ENCODE peak calls at places on chromosomes 5 and 9, in seven cellular contexts. B, S, I, E, Y, O and X are unnamed samples.

GRCh38 chr9:101977614-101978210 is 239.3 kb upstream of the GRIN3A start:
- DNase-seq in B (peak), S (no peak), I (no peak), E (peak), Y (peak), O (no peak), X (peak)

GRCh38 chr9:88236531-88237453 is 98.5 kb upstream of the SPATA31C2 start:
- DNase-seq in B (no peak), S (no peak), I (no peak), E (no peak), Y (no peak), O (no peak), X (no peak)

GRCh38 chr5:108487951-108488350 is 106.1 kb upstream of the FBXL17 start:
- DNase-seq in B (no peak), S (no peak), I (no peak), E (no peak), Y (no peak), O (no peak), X (no peak)

GRCh38 chr9:136531904-136532798 is 13.7 kb downstream of the NOTCH1 start:
- DNase-seq in B (no peak), S (no peak), I (no peak), E (no peak), Y (no peak), O (no peak), X (no peak)

GRCh38 chr5:57408714-57409113 is 73.9 kb downstream of the ACTBL2 start:
- DNase-seq in B (peak), S (no peak), I (no peak), E (peak), Y (no peak), O (no peak), X (no peak)

GRCh38 chr9:89418882-89419641 is 78.9 kb downstream of the SEMA4D start:
- DNase-seq in B (no peak), S (no peak), I (no peak), E (no peak), Y (no peak), O (no peak), X (peak)

GRCh38 chr5:134911285-134912215 is 6.6 kb downstream of the PCBD2 start:
- DNase-seq in B (no peak), S (no peak), I (peak), E (no peak), Y (no peak), O (no peak), X (no peak)

GRCh38 chr5:155004138-155004744 is 9.3 kb upstream of the KIF4B start:
- DNase-seq in B (peak), S (no peak), I (no peak), E (peak), Y (no peak), O (peak), X (peak)

GRCh38 chr9:8978334-8978733 is 1178.8 kb upstream of the DMAC1 start:
- DNase-seq in B (no peak), S (no peak), I (no peak), E (no peak), Y (no peak), O (no peak), X (no peak)

GRCh38 chr5:90571147-90571773 is 12.7 kb downstream of the ADGRV1 start:
- DNase-seq in B (no peak), S (no peak), I (no peak), E (no peak), Y (no peak), O (no peak), X (no peak)

GRCh38 chr5:145982572-145983314 is 46.4 kb downstream of the SH3RF2 start:
- DNase-seq in B (no peak), S (no peak), I (no peak), E (no peak), Y (no peak), O (no peak), X (no peak)

GRCh38 chr9:112789493-112789892 is 38.9 kb downstream of the SNX30 start:
- DNase-seq in B (no peak), S (no peak), I (no peak), E (peak), Y (no peak), O (no peak), X (no peak)

GRCh38 chr9:136234597-136234996 is 11.0 kb downstream of the QSOX2 start:
- DNase-seq in B (no peak), S (no peak), I (no peak), E (no peak), Y (no peak), O (no peak), X (no peak)

GRCh38 chr5:39151731-39152130 is 67.6 kb downstream of the FYB1 start:
- DNase-seq in B (no peak), S (no peak), I (no peak), E (no peak), Y (no peak), O (no peak), X (no peak)

GRCh38 chr9:127793093-127793708 is 7.4 kb downstream of the CDK9 start:
- DNase-seq in B (peak), S (no peak), I (no peak), E (no peak), Y (no peak), O (no peak), X (no peak)

GRCh38 chr5:177498013-177498847 is 826 bp upstream of the PDLIM7 start:
- DNase-seq in B (no peak), S (no peak), I (no peak), E (no peak), Y (no peak), O (peak), X (no peak)

GRCh38 chr9:91143162-91143561 is 218.6 kb downstream of the AUH start:
- DNase-seq in B (no peak), S (no peak), I (no peak), E (no peak), Y (no peak), O (no peak), X (no peak)

GRCh38 chr5:142697356-142697807 is 11.5 kb upstream of the FGF1 start:
- DNase-seq in B (no peak), S (peak), I (no peak), E (peak), Y (no peak), O (no peak), X (no peak)

GRCh38 chr5:175893466-175893865 is 22.1 kb downstream of the CPLX2 start:
- DNase-seq in B (no peak), S (no peak), I (no peak), E (no peak), Y (peak), O (no peak), X (no peak)

GRCh38 chr5:142872795-142873194 is 102.6 kb downstream of the ARHGAP26 start:
- DNase-seq in B (peak), S (peak), I (no peak), E (peak), Y (peak), O (no peak), X (no peak)

GRCh38 chr5:59177644-59178043 is 594.8 kb downstream of the RAB3C start:
- DNase-seq in B (no peak), S (no peak), I (no peak), E (no peak), Y (no peak), O (no peak), X (no peak)

GRCh38 chr5:77560677-77561263 is 68.7 kb upstream of the WDR41 start:
- DNase-seq in B (peak), S (peak), I (peak), E (peak), Y (peak), O (no peak), X (peak)

GRCh38 chr9:35598863-35599590 is 6.0 kb upstream of the TESK1 start:
- DNase-seq in B (no peak), S (no peak), I (no peak), E (no peak), Y (no peak), O (peak), X (no peak)

GRCh38 chr5:36915653-36916052 is 39.1 kb downstream of the NIPBL start:
- DNase-seq in B (no peak), S (no peak), I (no peak), E (peak), Y (no peak), O (no peak), X (no peak)

GRCh38 chr9:111795557-111795839 is 761 bp upstream of the SHOC1 start:
- DNase-seq in B (no peak), S (no peak), I (no peak), E (no peak), Y (no peak), O (no peak), X (no peak)

GRCh38 chr9:108109927-108110326 is 620.4 kb upstream of the KLF4 start:
- DNase-seq in B (no peak), S (no peak), I (no peak), E (no peak), Y (no peak), O (no peak), X (no peak)

GRCh38 chr5:1468247-1468612 is 23.0 kb upstream of the SLC6A3 start:
- DNase-seq in B (no peak), S (no peak), I (no peak), E (peak), Y (peak), O (peak), X (no peak)

GRCh38 chr5:73171495-73171894 is 1.5 kb upstream of the TMEM174 start:
- DNase-seq in B (no peak), S (no peak), I (no peak), E (no peak), Y (no peak), O (no peak), X (no peak)

GRCh38 chr9:128251701-128252100 is 24.1 kb downstream of the GOLGA2 start:
- DNase-seq in B (peak), S (no peak), I (no peak), E (peak), Y (no peak), O (no peak), X (no peak)

GRCh38 chr5:148998174-148998797 is 64.6 kb downstream of the SH3TC2 start:
- DNase-seq in B (peak), S (peak), I (no peak), E (peak), Y (peak), O (no peak), X (no peak)
- TF ChIP-seq CTCF in B (peak), S (peak), I (peak), E (peak), Y (peak), O (peak), X (peak)

DNA sequence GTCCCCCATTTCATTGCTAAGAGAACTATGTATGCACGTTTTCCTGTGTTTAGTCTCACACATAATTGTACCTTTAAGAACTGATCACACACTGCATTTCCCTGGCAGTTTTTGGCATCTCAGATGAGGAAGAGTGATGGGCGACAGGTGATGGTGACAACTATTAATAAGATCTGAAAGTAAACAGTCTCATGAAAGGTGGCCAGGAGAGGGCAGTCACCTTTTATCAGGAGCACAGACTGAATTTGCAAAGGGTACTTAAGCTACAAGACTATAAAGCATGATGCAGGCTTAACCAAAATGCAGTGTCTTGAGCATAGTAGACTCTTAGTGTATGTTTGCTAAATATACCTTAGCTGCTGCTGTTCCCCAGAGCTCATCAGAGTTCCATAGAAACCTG is 91.5 kb downstream of the GHR start:
- DNase-seq in B (no peak), S (no peak), I (no peak), E (no peak), Y (no peak), O (no peak), X (no peak)
- TF ChIP-seq CTCF in B (no peak), S (no peak), I (no peak), E (no peak), Y (no peak), O (no peak), X (peak)

GRCh38 chr9:98217255-98217654 is 24.8 kb upstream of the CORO2A start:
- DNase-seq in B (no peak), S (no peak), I (no peak), E (no peak), Y (no peak), O (no peak), X (no peak)

GRCh38 chr9:98215266-98215665 is 22.8 kb upstream of the CORO2A start:
- DNase-seq in B (no peak), S (no peak), I (no peak), E (no peak), Y (no peak), O (no peak), X (no peak)

GRCh38 chr9:98216391-98216790 is 24.0 kb upstream of the CORO2A start:
- DNase-seq in B (no peak), S (no peak), I (no peak), E (no peak), Y (no peak), O (no peak), X (no peak)

GRCh38 chr9:98214811-98215210 is 22.4 kb upstream of the CORO2A start:
- DNase-seq in B (no peak), S (no peak), I (no peak), E (no peak), Y (no peak), O (no peak), X (no peak)

DNA sequence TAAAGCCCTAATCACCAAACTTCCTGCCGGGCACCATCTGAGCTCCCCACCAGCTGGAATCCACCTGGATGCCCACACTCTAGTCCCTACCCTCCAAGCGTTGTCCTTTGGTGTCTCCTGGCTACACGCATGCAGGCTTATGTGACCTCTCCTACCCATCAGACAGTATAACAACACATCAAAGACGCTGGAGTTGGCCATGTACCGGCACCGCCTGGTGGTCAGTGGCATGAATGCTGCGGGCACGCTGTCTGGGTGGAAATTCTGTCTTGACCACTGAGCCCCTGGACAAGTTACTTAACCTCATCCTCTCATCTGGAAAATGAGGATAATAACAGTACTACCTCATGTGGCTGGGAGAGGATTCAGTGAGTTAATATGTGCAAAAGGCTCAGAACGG is 23.4 kb upstream of the CORO2A start:
- DNase-seq in B (peak), S (no peak), I (no peak), E (peak), Y (peak), O (peak), X (no peak)
- TF ChIP-seq CTCF in B (peak), S (peak), I (peak), E (peak), Y (peak), O (peak), X (peak)

DNA sequence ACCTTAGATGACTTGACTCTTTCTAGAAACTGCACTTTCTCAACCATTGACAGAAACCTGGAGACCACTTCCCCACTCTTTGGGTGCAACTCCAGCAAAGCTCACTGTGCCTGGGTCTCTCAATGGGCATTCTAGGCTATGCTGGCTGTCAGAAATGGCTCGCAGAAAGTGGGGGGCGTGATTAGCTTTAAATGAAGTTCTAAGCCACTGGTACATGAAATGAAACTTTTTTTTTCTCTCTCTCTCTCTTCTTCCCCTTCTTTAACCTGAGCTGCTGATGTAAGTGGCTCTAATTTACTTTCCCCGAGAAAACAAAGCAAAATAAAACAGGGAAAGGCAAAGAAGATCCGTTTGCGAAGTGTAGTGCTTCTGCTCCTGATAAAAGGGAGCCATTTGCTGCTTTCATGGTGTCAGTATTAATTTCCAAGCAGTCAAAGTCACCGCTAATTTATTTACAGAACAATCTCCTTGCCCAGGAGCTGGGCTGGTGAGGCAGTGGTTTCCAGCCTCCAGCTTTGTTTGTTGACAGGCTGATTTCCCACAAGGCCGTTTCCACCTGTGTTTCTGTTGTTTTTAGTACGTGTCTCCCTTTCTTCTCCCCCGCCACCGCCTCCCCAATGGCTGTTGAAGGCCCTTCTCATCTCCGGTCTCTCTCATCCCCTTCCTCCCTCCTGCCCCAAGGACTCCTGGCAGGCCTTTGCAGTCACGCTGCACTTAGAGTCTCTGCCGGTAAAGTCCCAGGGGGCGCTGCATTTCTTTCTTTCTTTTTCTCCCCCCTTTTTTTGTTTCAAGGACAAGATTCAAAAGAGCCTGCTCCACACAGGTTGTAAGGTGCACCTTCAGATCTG is 422.9 kb downstream of the EBF1 start:
- DNase-seq in B (no peak), S (no peak), I (no peak), E (no peak), Y (no peak), O (peak), X (no peak)
- TF ChIP-seq CTCF in B (no peak), S (peak), I (peak), E (no peak), Y (no peak), O (no peak), X (peak)